ENCODE peak calls at places on chromosomes 7 and 10, in five cellular contexts. C is left cardiac atrium; F is glutamatergic neuron; L is stimulated activated CD4-positive, alpha-beta T cell treated with anti-CD3 and anti-CD28 coated beads, Interleukin-12 subunit alpha, Interleukin-12 subunit beta, amount 100 ng/mL, for 4 hours; Z is esophagus muscularis mucosa. R is an unnamed sample.

GRCh38 chr7:11557627-11558026 is 274.4 kb downstream of the THSD7A start:
- DNase-seq in Z (no peak), F (no peak), L (no peak), C (no peak), R (no peak)

GRCh38 chr10:102714621-102715455 is at the start of gene SFXN2:
- DNase-seq in Z (no peak), C (no peak), L (peak), F (peak), R (no peak)

GRCh38 chr7:129343099-129343700 is 91.0 kb upstream of the STRIP2 start:
- DNase-seq in Z (no peak), F (no peak), L (no peak), C (no peak), R (no peak)

GRCh38 chr7:96674565-96674964 is 35.1 kb downstream of the SEM1 start:
- DNase-seq in F (no peak), L (no peak), Z (no peak), C (no peak), R (no peak)

GRCh38 chr10:100829103-100829870 is 83.5 kb upstream of the SLF2 start:
- DNase-seq in F (no peak), Z (no peak), C (no peak), L (no peak), R (no peak)

GRCh38 chr7:29314148-29314547 is 119.6 kb downstream of the CHN2 start:
- DNase-seq in Z (no peak), C (no peak), L (no peak), F (no peak), R (no peak)

GRCh38 chr7:124940306-124940705 is 10.7 kb upstream of the POT1 start:
- DNase-seq in C (no peak), F (no peak), Z (no peak), L (no peak), R (no peak)

GRCh38 chr10:133474027-133474426 is 20.3 kb downstream of the SCART1 start:
- DNase-seq in C (no peak), F (no peak), L (no peak), Z (no peak), R (no peak)

GRCh38 chr10:71975087-71975890 is 11.1 kb downstream of the CHST3 start:
- DNase-seq in Z (no peak), L (no peak), C (peak), F (no peak), R (peak)

GRCh38 chr7:133480868-133481267 is 228.0 kb downstream of the EXOC4 start:
- DNase-seq in F (no peak), Z (no peak), C (no peak), L (no peak), R (no peak)

GRCh38 chr10:88725798-88726197 is 19.7 kb downstream of the LIPK start:
- DNase-seq in F (no peak), L (no peak), Z (no peak), C (no peak), R (no peak)

R was measured in psoas muscle.